ENCODE peak calls at places on chromosomes 7 and 10, in ten cellular contexts. C is neural crest cell; J is upper lobe of right lung; A is G401; Q is tibial artery; S is neuronal stem cell; F is CD8-positive, alpha-beta memory T cell; P is GM12865; M is amygdala; U is GM12891. N is an unnamed sample.

GRCh38 chr7:92836489-92837213 is at the start of gene CDK6:
- DNase-seq in C (peak; percentile 47), J (peak; percentile 85), A (no peak), Q (peak; percentile 78), S (peak; percentile 29), F (peak; percentile 83), P (peak; percentile 84), M (no peak), U (peak; percentile 58), N (peak; percentile 74)

GRCh38 chr10:44382981-44383748 is 1.7 kb downstream of the CXCL12 start:
- DNase-seq in C (no peak), J (peak; percentile 35), A (no peak), Q (peak; percentile 51), S (no peak), F (no peak), P (no peak), M (no peak), U (no peak), N (peak; percentile 58)

GRCh38 chr7:138097064-138097741 is 20.9 kb downstream of the AKR1D1 start:
- DNase-seq in C (peak; percentile 24), J (no peak), A (no peak), Q (no peak), S (no peak), F (no peak), P (peak; percentile 64), M (no peak), U (no peak), N (no peak)

GRCh38 chr10:123530166-123530870 is 135.8 kb upstream of the GPR26 start:
- DNase-seq in C (no peak), J (no peak), A (no peak), Q (no peak), S (no peak), F (no peak), P (no peak), M (no peak), U (no peak), N (no peak)

GRCh38 chr10:52308251-52309031 is 5.6 kb upstream of the DKK1 start:
- DNase-seq in C (peak; percentile 65), J (peak; percentile 71), A (peak; percentile 70), Q (peak; percentile 68), S (peak; percentile 75), F (no peak), P (peak; percentile 69), M (peak; percentile 29), U (peak; percentile 41), N (peak; percentile 60)

GRCh38 chr10:121774813-121775212 is 153.0 kb downstream of the ATE1 start:
- DNase-seq in C (no peak), J (no peak), A (no peak), Q (no peak), S (no peak), F (no peak), P (no peak), M (no peak), U (no peak), N (no peak)

GRCh38 chr10:9081988-9082387 is 1027.5 kb downstream of the GATA3 start:
- DNase-seq in C (no peak), J (no peak), A (no peak), Q (no peak), S (no peak), F (no peak), P (no peak), M (no peak), U (no peak), N (no peak)

GRCh38 chr7:108109216-108109908 is 20.8 kb downstream of the LAMB4 start:
- DNase-seq in C (no peak), J (no peak), A (peak; percentile 10), Q (no peak), S (no peak), F (no peak), P (peak; percentile 22), M (no peak), U (no peak), N (no peak)

GRCh38 chr7:68321076-68321639 is 1277.1 kb upstream of the AUTS2 start:
- DNase-seq in C (no peak), J (no peak), A (peak; percentile 79), Q (no peak), S (no peak), F (no peak), P (no peak), M (no peak), U (no peak), N (peak; percentile 60)

GRCh38 chr10:97040706-97041105 is 145.1 kb downstream of the SLIT1 start:
- DNase-seq in C (no peak), J (no peak), A (no peak), Q (no peak), S (no peak), F (no peak), P (no peak), M (no peak), U (no peak), N (no peak)

GRCh38 chr7:29878081-29878688 is 71.9 kb downstream of the WIPF3 start:
- DNase-seq in C (no peak), J (no peak), A (peak; percentile 81), Q (no peak), S (no peak), F (no peak), P (peak; percentile 32), M (no peak), U (no peak), N (peak; percentile 75)

GRCh38 chr10:62384057-62384446 is 9.9 kb downstream of the ZNF365 start:
- DNase-seq in C (no peak), J (no peak), A (no peak), Q (no peak), S (no peak), F (peak; percentile 81), P (peak; percentile 25), M (no peak), U (no peak), N (no peak)

GRCh38 chr10:97801449-97801848 is 29.6 kb upstream of the SFRP5 start:
- DNase-seq in C (no peak), J (no peak), A (no peak), Q (no peak), S (no peak), F (no peak), P (no peak), M (no peak), U (no peak), N (no peak)

GRCh38 chr7:35530124-35531109 is 164.5 kb downstream of the HERPUD2 start:
- DNase-seq in C (no peak), J (no peak), A (no peak), Q (no peak), S (no peak), F (no peak), P (no peak), M (no peak), U (no peak), N (no peak)

GRCh38 chr10:108782411-108782810 is 1140.9 kb downstream of the XPNPEP1 start:
- DNase-seq in C (no peak), J (no peak), A (no peak), Q (no peak), S (no peak), F (no peak), P (no peak), M (no peak), U (no peak), N (no peak)

GRCh38 chr10:110357252-110357780 is 52.6 kb upstream of the SMNDC1 start:
- DNase-seq in C (no peak), J (no peak), A (no peak), Q (no peak), S (no peak), F (peak; percentile 71), P (peak; percentile 87), M (no peak), U (no peak), N (no peak)

GRCh38 chr7:13835442-13835841 is 154.0 kb downstream of the ETV1 start:
- DNase-seq in C (no peak), J (no peak), A (no peak), Q (no peak), S (peak; percentile 62), F (no peak), P (no peak), M (no peak), U (no peak), N (no peak)

GRCh38 chr7:100578246-100579183 is 4.8 kb upstream of the SAP25 start:
- DNase-seq in C (no peak), J (peak; percentile 51), A (no peak), Q (no peak), S (no peak), F (no peak), P (no peak), M (no peak), U (no peak), N (no peak)

GRCh38 chr7:99505324-99505662 is 831 bp downstream of the ZKSCAN5 start:
- DNase-seq in C (no peak), J (no peak), A (no peak), Q (no peak), S (no peak), F (no peak), P (no peak), M (no peak), U (no peak), N (no peak)

GRCh38 chr7:157645539-157645938 is 308.7 kb downstream of the DNAJB6 start:
- DNase-seq in C (no peak), J (no peak), A (no peak), Q (peak; percentile 56), S (no peak), F (no peak), P (no peak), M (no peak), U (no peak), N (no peak)

GRCh38 chr10:19488592-19489280 is 327.5 kb upstream of the PLXDC2 start:
- DNase-seq in C (peak; percentile 62), J (peak; percentile 69), A (no peak), Q (peak; percentile 65), S (peak; percentile 20), F (no peak), P (no peak), M (no peak), U (no peak), N (peak; percentile 71)

GRCh38 chr7:130242198-130243014 is 24.3 kb upstream of the CPA2 start:
- DNase-seq in C (peak; percentile 55), J (peak; percentile 78), A (peak; percentile 3), Q (no peak), S (no peak), F (peak; percentile 55), P (peak; percentile 54), M (no peak), U (peak; percentile 25), N (peak; percentile 75)

GRCh38 chr10:3222068-3222467 is 49.5 kb upstream of the PITRM1 start:
- DNase-seq in C (no peak), J (no peak), A (no peak), Q (no peak), S (no peak), F (no peak), P (peak; percentile 20), M (no peak), U (no peak), N (no peak)

GRCh38 chr10:102435529-102436233 is 3.3 kb upstream of the CUEDC2 start:
- DNase-seq in C (no peak), J (peak; percentile 85), A (no peak), Q (no peak), S (no peak), F (no peak), P (no peak), M (no peak), U (no peak), N (no peak)

GRCh38 chr10:6171891-6172354 is 30.8 kb upstream of the PFKFB3 start:
- DNase-seq in C (no peak), J (no peak), A (no peak), Q (peak; percentile 85), S (no peak), F (no peak), P (peak; percentile 45), M (no peak), U (no peak), N (peak; percentile 77)

GRCh38 chr10:100519321-100520051 is at the start of gene SEC31B:
- DNase-seq in C (peak; percentile 60), J (peak; percentile 69), A (peak; percentile 69), Q (peak; percentile 70), S (peak; percentile 54), F (no peak), P (no peak), M (peak; percentile 23), U (no peak), N (peak; percentile 64)

GRCh38 chr7:74223711-74224510 is 14.1 kb downstream of the LAT2 start:
- DNase-seq in C (no peak), J (no peak), A (no peak), Q (no peak), S (no peak), F (no peak), P (no peak), M (no peak), U (no peak), N (no peak)

GRCh38 chr10:29619273-29619672 is 15.5 kb downstream of the SVIL start:
- DNase-seq in C (no peak), J (no peak), A (no peak), Q (no peak), S (no peak), F (no peak), P (no peak), M (no peak), U (no peak), N (no peak)

N was measured in sciatic nerve.